ENCODE peak calls at places on chromosome 11, in nine cellular contexts. One of them, this sample, is unnamed.
A peak's percentile ranks its signal among the peaks of the same experiment; 100 is the strongest.

GRCh38 chr11:114160884-114161283 is 101.4 kb downstream of the ZBTB16 start:
- DNase-seq in right atrium auricular region: no peak
- DNase-seq in Panc1: no peak
- DNase-seq in lower lobe of right lung: no peak
- DNase-seq in lung: no peak
- DNase-seq in HCT116: no peak
- DNase-seq in HFF-Myc: no peak
- DNase-seq in kidney epithelial cell: no peak
- DNase-seq in adrenal gland: no peak
- DNase-seq in this sample: no peak

GRCh38 chr11:304915-305833 is 2.4 kb upstream of the IFITM2 start:
- DNase-seq in right atrium auricular region: peak; percentile 80
- DNase-seq in Panc1: peak; percentile 53
- DNase-seq in lower lobe of right lung: peak; percentile 70
- DNase-seq in lung: no peak
- DNase-seq in HCT116: no peak
- DNase-seq in HFF-Myc: no peak
- DNase-seq in kidney epithelial cell: peak; percentile 10
- DNase-seq in adrenal gland: peak; percentile 76
- DNase-seq in this sample: peak; percentile 44

GRCh38 chr11:13781153-13781552 is 112.7 kb downstream of the FAR1 start:
- DNase-seq in right atrium auricular region: no peak
- DNase-seq in Panc1: no peak
- DNase-seq in lower lobe of right lung: no peak
- DNase-seq in lung: no peak
- DNase-seq in HCT116: no peak
- DNase-seq in HFF-Myc: no peak
- DNase-seq in kidney epithelial cell: no peak
- DNase-seq in adrenal gland: no peak
- DNase-seq in this sample: no peak

GRCh38 chr11:86115542-86116385 is 46.9 kb upstream of the PICALM start:
- DNase-seq in right atrium auricular region: no peak
- DNase-seq in Panc1: no peak
- DNase-seq in lower lobe of right lung: no peak
- DNase-seq in lung: no peak
- DNase-seq in HCT116: no peak
- DNase-seq in HFF-Myc: no peak
- DNase-seq in kidney epithelial cell: no peak
- DNase-seq in adrenal gland: no peak
- DNase-seq in this sample: no peak

GRCh38 chr11:72682238-72682872 is 8.1 kb upstream of the PDE2A start:
- DNase-seq in right atrium auricular region: no peak
- DNase-seq in Panc1: no peak
- DNase-seq in lower lobe of right lung: no peak
- DNase-seq in lung: no peak
- DNase-seq in HCT116: no peak
- DNase-seq in HFF-Myc: no peak
- DNase-seq in kidney epithelial cell: no peak
- DNase-seq in adrenal gland: no peak
- DNase-seq in this sample: no peak

GRCh38 chr11:10641314-10642206 is 52.0 kb downstream of the IRAG1 start:
- DNase-seq in right atrium auricular region: no peak
- DNase-seq in Panc1: no peak
- DNase-seq in lower lobe of right lung: no peak
- DNase-seq in lung: no peak
- DNase-seq in HCT116: no peak
- DNase-seq in HFF-Myc: no peak
- DNase-seq in kidney epithelial cell: no peak
- DNase-seq in adrenal gland: no peak
- DNase-seq in this sample: no peak

GRCh38 chr11:65205602-65205967 is 23.9 kb downstream of the CAPN1 start:
- DNase-seq in right atrium auricular region: no peak
- DNase-seq in Panc1: no peak
- DNase-seq in lower lobe of right lung: no peak
- DNase-seq in lung: no peak
- DNase-seq in HCT116: no peak
- DNase-seq in HFF-Myc: no peak
- DNase-seq in kidney epithelial cell: no peak
- DNase-seq in adrenal gland: no peak
- DNase-seq in this sample: no peak

GRCh38 chr11:134412508-134413333 is 679 bp upstream of the B3GAT1 start:
- DNase-seq in right atrium auricular region: no peak
- DNase-seq in Panc1: no peak
- DNase-seq in lower lobe of right lung: no peak
- DNase-seq in lung: no peak
- DNase-seq in HCT116: no peak
- DNase-seq in HFF-Myc: no peak
- DNase-seq in kidney epithelial cell: no peak
- DNase-seq in adrenal gland: no peak
- DNase-seq in this sample: no peak

GRCh38 chr11:125975634-125976033 is 29.8 kb downstream of the VSIG10L2 start:
- DNase-seq in right atrium auricular region: no peak
- DNase-seq in Panc1: no peak
- DNase-seq in lower lobe of right lung: no peak
- DNase-seq in lung: no peak
- DNase-seq in HCT116: no peak
- DNase-seq in HFF-Myc: no peak
- DNase-seq in kidney epithelial cell: no peak
- DNase-seq in adrenal gland: no peak
- DNase-seq in this sample: no peak

GRCh38 chr11:2526808-2527381 is 82.1 kb downstream of the KCNQ1 start:
- DNase-seq in right atrium auricular region: no peak
- DNase-seq in Panc1: no peak
- DNase-seq in lower lobe of right lung: peak; percentile 82
- DNase-seq in lung: peak; percentile 50
- DNase-seq in HCT116: no peak
- DNase-seq in HFF-Myc: no peak
- DNase-seq in kidney epithelial cell: no peak
- DNase-seq in adrenal gland: peak; percentile 73
- DNase-seq in this sample: no peak

GRCh38 chr11:67252831-67253239 is 13.4 kb upstream of the GRK2 start:
- DNase-seq in right atrium auricular region: no peak
- DNase-seq in Panc1: no peak
- DNase-seq in lower lobe of right lung: peak; percentile 61
- DNase-seq in lung: no peak
- DNase-seq in HCT116: no peak
- DNase-seq in HFF-Myc: no peak
- DNase-seq in kidney epithelial cell: no peak
- DNase-seq in adrenal gland: peak; percentile 63
- DNase-seq in this sample: no peak

GRCh38 chr11:72026029-72026428 is 27.3 kb downstream of the IL18BP start:
- DNase-seq in right atrium auricular region: no peak
- DNase-seq in Panc1: no peak
- DNase-seq in lower lobe of right lung: no peak
- DNase-seq in lung: no peak
- DNase-seq in HCT116: no peak
- DNase-seq in HFF-Myc: no peak
- DNase-seq in kidney epithelial cell: no peak
- DNase-seq in adrenal gland: no peak
- DNase-seq in this sample: no peak

GRCh38 chr11:41788177-41788576 is 328.7 kb upstream of the LRRC4C start:
- DNase-seq in right atrium auricular region: no peak
- DNase-seq in Panc1: no peak
- DNase-seq in lower lobe of right lung: no peak
- DNase-seq in lung: no peak
- DNase-seq in HCT116: no peak
- DNase-seq in HFF-Myc: no peak
- DNase-seq in kidney epithelial cell: no peak
- DNase-seq in adrenal gland: no peak
- DNase-seq in this sample: no peak

GRCh38 chr11:73493838-73494598 is 103.9 kb downstream of the FAM168A start:
- DNase-seq in right atrium auricular region: no peak
- DNase-seq in Panc1: peak; percentile 7
- DNase-seq in lower lobe of right lung: no peak
- DNase-seq in lung: no peak
- DNase-seq in HCT116: peak; percentile 90
- DNase-seq in HFF-Myc: no peak
- DNase-seq in kidney epithelial cell: peak; percentile 32
- DNase-seq in adrenal gland: peak; percentile 24
- DNase-seq in this sample: peak; percentile 21

GRCh38 chr11:82718307-82718706 is 15.4 kb downstream of the FAM181B start:
- DNase-seq in right atrium auricular region: no peak
- DNase-seq in Panc1: peak; percentile 25
- DNase-seq in lower lobe of right lung: no peak
- DNase-seq in lung: no peak
- DNase-seq in HCT116: peak; percentile 19
- DNase-seq in HFF-Myc: peak; percentile 37
- DNase-seq in kidney epithelial cell: no peak
- DNase-seq in adrenal gland: peak; percentile 41
- DNase-seq in this sample: peak; percentile 7

GRCh38 chr11:3340025-3340424 is 38.9 kb downstream of the ZNF195 start:
- DNase-seq in right atrium auricular region: no peak
- DNase-seq in Panc1: peak; percentile 15
- DNase-seq in lower lobe of right lung: no peak
- DNase-seq in lung: no peak
- DNase-seq in HCT116: peak; percentile 10
- DNase-seq in HFF-Myc: peak; percentile 6
- DNase-seq in kidney epithelial cell: peak; percentile 37
- DNase-seq in adrenal gland: no peak
- DNase-seq in this sample: peak; percentile 52

DNA sequence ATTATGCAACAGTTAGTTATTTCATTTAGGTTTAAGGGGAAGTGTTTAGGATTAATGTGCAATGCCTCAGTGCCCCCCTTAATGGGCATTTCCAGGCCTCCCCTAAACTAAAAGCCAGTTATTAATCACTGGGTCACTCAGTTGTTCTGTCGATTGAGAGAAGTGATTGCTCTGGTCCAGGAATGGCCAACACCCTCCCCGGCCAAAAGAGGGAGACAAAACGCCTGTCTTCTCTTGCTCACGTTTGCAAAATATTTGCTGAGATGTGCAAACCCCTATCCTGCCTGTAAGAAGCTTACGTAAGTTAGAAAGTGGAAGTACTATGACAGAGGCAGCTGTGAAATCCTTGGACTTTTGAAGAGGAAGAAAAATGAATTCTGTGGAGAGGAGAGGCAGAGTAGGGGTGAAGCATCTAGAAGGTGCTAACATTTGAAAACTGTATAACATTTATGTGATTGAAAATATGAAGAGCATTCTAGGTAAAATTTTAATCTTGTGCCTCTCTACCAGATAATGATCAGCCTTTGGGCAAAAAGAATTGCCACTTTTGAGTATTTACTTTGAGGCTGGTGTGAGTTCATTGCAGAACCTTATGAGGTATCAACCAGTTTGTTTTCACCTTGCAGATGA is 37.7 kb downstream of the NTM start:
- DNase-seq in right atrium auricular region: peak; percentile 51
- DNase-seq in Panc1: peak; percentile 20
- DNase-seq in lower lobe of right lung: no peak
- DNase-seq in lung: peak; percentile 36
- DNase-seq in HCT116: no peak
- DNase-seq in HFF-Myc: no peak
- DNase-seq in kidney epithelial cell: no peak
- DNase-seq in adrenal gland: peak; percentile 36
- DNase-seq in this sample: no peak
- TF ChIP-seq CTCF in right atrium auricular region: peak; percentile 59
- TF ChIP-seq CTCF in Panc1: peak; percentile 81
- TF ChIP-seq CTCF in lower lobe of right lung: peak; percentile 48
- TF ChIP-seq CTCF in lung: no peak
- TF ChIP-seq CTCF in HCT116: peak; percentile 38
- TF ChIP-seq CTCF in HFF-Myc: peak; percentile 56
- TF ChIP-seq CTCF in kidney epithelial cell: peak; percentile 71
- TF ChIP-seq CTCF in adrenal gland: peak; percentile 35
- TF ChIP-seq CTCF in this sample: peak; percentile 48

DNA sequence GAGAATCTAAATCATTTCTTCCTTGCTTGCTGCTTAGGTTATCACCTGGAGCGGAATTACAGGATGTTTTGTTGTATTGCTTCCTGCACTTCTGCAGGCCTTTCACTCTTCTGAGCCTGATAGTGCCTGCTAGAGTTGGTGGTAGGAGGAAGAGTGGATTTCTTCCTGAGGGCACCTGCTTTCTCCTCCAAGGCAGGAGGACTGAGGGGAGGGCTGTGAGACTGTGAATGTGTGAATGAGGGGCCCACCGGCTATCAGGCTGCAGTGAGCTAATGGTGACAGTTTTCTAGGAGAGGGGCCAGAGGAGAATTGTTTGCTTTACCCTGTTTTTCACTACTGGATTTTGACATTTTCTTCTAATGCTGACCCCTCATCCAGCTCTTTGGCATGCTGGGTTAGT is 39.0 kb downstream of the DIXDC1 start:
- DNase-seq in right atrium auricular region: no peak
- DNase-seq in Panc1: no peak
- DNase-seq in lower lobe of right lung: no peak
- DNase-seq in lung: no peak
- DNase-seq in HCT116: no peak
- DNase-seq in HFF-Myc: no peak
- DNase-seq in kidney epithelial cell: no peak
- DNase-seq in adrenal gland: no peak
- DNase-seq in this sample: no peak
- H3K4me3 ChIP-seq in right atrium auricular region: no peak overlapping the region
- H3K4me3 ChIP-seq in Panc1: no peak overlapping the region
- H3K4me3 ChIP-seq in lower lobe of right lung: no peak overlapping the region
- H3K4me3 ChIP-seq in lung: no peak overlapping the region
- H3K4me3 ChIP-seq in HCT116: no peak overlapping the region
- H3K4me3 ChIP-seq in HFF-Myc: no peak overlapping the region
- H3K4me3 ChIP-seq in kidney epithelial cell: no peak overlapping the region
- H3K4me3 ChIP-seq in adrenal gland: no peak overlapping the region
- H3K4me3 ChIP-seq in this sample: no peak overlapping the region

GRCh38 chr11:116513894-116514293 is 258.9 kb downstream of the BUD13 start:
- DNase-seq in right atrium auricular region: no peak
- DNase-seq in Panc1: no peak
- DNase-seq in lower lobe of right lung: no peak
- DNase-seq in lung: no peak
- DNase-seq in HCT116: peak; percentile 46
- DNase-seq in HFF-Myc: peak; percentile 4
- DNase-seq in kidney epithelial cell: no peak
- DNase-seq in adrenal gland: peak; percentile 31
- DNase-seq in this sample: no peak
- TF ChIP-seq CTCF in right atrium auricular region: peak; percentile 23
- TF ChIP-seq CTCF in Panc1: peak; percentile 31
- TF ChIP-seq CTCF in lower lobe of right lung: peak; percentile 35
- TF ChIP-seq CTCF in lung: no peak
- TF ChIP-seq CTCF in HCT116: peak; percentile 43
- TF ChIP-seq CTCF in HFF-Myc: peak; percentile 40
- TF ChIP-seq CTCF in kidney epithelial cell: peak; percentile 14
- TF ChIP-seq CTCF in adrenal gland: peak; percentile 29
- TF ChIP-seq CTCF in this sample: peak; percentile 46

DNA sequence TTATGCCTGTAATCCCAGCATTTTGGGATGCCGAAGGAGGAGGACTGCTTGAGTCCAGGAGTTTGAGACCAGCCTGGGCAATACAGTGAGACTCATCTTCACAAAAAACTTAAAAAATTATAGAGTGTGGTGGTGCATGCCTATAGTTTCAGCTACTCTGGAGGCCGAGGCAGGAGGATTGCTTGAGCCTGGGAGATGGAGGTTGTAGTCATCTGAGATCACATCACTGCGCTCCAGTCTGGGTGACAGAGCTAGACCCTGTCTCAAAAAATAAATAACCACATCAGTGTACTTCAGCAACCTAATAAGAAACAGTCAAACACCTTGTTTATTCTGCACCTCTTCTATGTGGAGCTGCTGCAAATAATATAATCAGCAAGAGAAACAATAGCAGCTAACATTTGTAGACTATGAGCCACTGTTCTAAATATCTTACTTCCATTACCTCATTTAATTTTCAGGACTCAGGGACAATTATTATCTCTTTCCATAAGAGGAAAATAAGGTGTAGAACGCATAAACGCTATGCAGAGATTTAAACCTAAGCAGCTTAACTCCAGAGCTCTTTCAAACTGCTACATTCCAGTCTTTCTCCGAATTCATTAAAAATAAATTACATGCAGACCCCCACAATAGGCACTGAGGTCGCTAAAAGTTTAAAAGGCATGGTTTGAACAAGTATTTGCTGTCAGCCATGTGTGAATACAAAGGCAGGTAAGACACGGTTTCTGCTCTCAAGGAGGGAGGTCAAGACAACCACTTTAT is 1.2 kb downstream of the NARS2 start:
- DNase-seq in right atrium auricular region: no peak
- DNase-seq in Panc1: no peak
- DNase-seq in lower lobe of right lung: no peak
- DNase-seq in lung: no peak
- DNase-seq in HCT116: no peak
- DNase-seq in HFF-Myc: no peak
- DNase-seq in kidney epithelial cell: no peak
- DNase-seq in adrenal gland: no peak
- DNase-seq in this sample: no peak
- H3K4me3 ChIP-seq in right atrium auricular region: peak overlapping the region; percentile 89
- H3K4me3 ChIP-seq in Panc1: peak overlapping the region; percentile 62
- H3K4me3 ChIP-seq in lower lobe of right lung: peak overlapping the region; percentile 80
- H3K4me3 ChIP-seq in lung: no peak overlapping the region
- H3K4me3 ChIP-seq in HCT116: peak overlapping the region; percentile 92
- H3K4me3 ChIP-seq in HFF-Myc: peak overlapping the region; percentile 98
- H3K4me3 ChIP-seq in kidney epithelial cell: peak overlapping the region; percentile 89
- H3K4me3 ChIP-seq in adrenal gland: no peak overlapping the region
- H3K4me3 ChIP-seq in this sample: peak overlapping the region; percentile 95